ENCODE peak calls at places on chromosome 7, in five cellular contexts. M is iPS DF 6.9; V is activated naive CD4-positive, alpha-beta T cell treated with Interleukin-2 at 50 U/mL for 16 hours; K is stromal cell of bone marrow; T is amygdala. F is an unnamed sample.

GRCh38 chr7:132059141-132059540 is 502.7 kb upstream of the PODXL start:
- DNase-seq in T (no peak), K (no peak), V (no peak), M (no peak), F (no peak)

GRCh38 chr7:158431941-158432347 is 155.7 kb downstream of the PTPRN2 start:
- DNase-seq in M (no peak), K (peak; percentile 58), T (no peak), V (no peak), F (no peak)

GRCh38 chr7:151313857-151314256 is 27.8 kb upstream of the NUB1 start:
- DNase-seq in V (peak; percentile 19), M (no peak), K (peak; percentile 49), T (no peak), F (no peak)

GRCh38 chr7:41222704-41223103 is 480.2 kb downstream of the INHBA start:
- DNase-seq in M (no peak), K (no peak), T (no peak), V (no peak), F (no peak)

GRCh38 chr7:158740013-158740656 is 35.5 kb upstream of the NCAPG2 start:
- DNase-seq in T (no peak), V (no peak), K (peak; percentile 34), M (no peak), F (no peak)

GRCh38 chr7:19066109-19066508 is 51.3 kb downstream of the TWIST1 start:
- DNase-seq in V (no peak), K (no peak), M (no peak), T (no peak), F (no peak)

GRCh38 chr7:132394283-132395003 is 181.8 kb downstream of the PLXNA4 start:
- DNase-seq in M (no peak), T (no peak), K (no peak), V (no peak), F (peak; percentile 20)

GRCh38 chr7:50210706-50211115 is 93.8 kb upstream of the IKZF1 start:
- DNase-seq in K (no peak), T (no peak), M (no peak), V (no peak), F (no peak)

GRCh38 chr7:120805636-120806388 is 52.1 kb downstream of the TSPAN12 start:
- DNase-seq in M (peak; percentile 72), T (no peak), K (peak; percentile 48), V (peak; percentile 40), F (no peak)

GRCh38 chr7:46912692-46913091 is 669.2 kb downstream of the TNS3 start:
- DNase-seq in T (no peak), K (no peak), V (no peak), M (no peak), F (no peak)

GRCh38 chr7:155460926-155461613 is 3.1 kb downstream of the EN2 start:
- DNase-seq in V (no peak), M (no peak), T (no peak), K (no peak), F (no peak)

GRCh38 chr7:139889186-139889871 is 60.3 kb downstream of the TBXAS1 start:
- DNase-seq in M (no peak), T (no peak), K (peak; percentile 31), V (no peak), F (no peak)

GRCh38 chr7:51123322-51124021 is 193.1 kb downstream of the COBL start:
- DNase-seq in T (peak; percentile 17), K (peak; percentile 97), V (peak; percentile 70), M (no peak), F (no peak)

GRCh38 chr7:134589491-134589941 is 40.6 kb downstream of the AKR1B15 start:
- DNase-seq in T (no peak), M (no peak), K (no peak), V (no peak), F (no peak)

GRCh38 chr7:257647-257992 is 32.4 kb upstream of the FOXL3 start:
- DNase-seq in V (no peak), K (no peak), M (no peak), T (no peak), F (no peak)

GRCh38 chr7:151730591-151730990 is 146.3 kb downstream of the PRKAG2 start:
- DNase-seq in M (no peak), T (no peak), K (no peak), V (no peak), F (no peak)

GRCh38 chr7:33868151-33868550 is 37.2 kb upstream of the BMPER start:
- DNase-seq in T (no peak), M (no peak), K (peak; percentile 61), V (no peak), F (no peak)

GRCh38 chr7:151059362-151060112 is at the start of gene SLC4A2:
- DNase-seq in K (peak; percentile 57), T (peak; percentile 50), M (no peak), V (peak; percentile 73), F (peak; percentile 44)

GRCh38 chr7:130387628-130388403 is 7.5 kb downstream of the CPA1 start:
- DNase-seq in T (no peak), V (no peak), M (no peak), K (no peak), F (no peak)

GRCh38 chr7:113109718-113110117 is 8.6 kb downstream of the SMIM30 start:
- DNase-seq in V (no peak), T (no peak), M (no peak), K (no peak), F (no peak)

GRCh38 chr7:47937065-47937687 is 11.1 kb downstream of the PKD1L1 start:
- DNase-seq in K (no peak), M (no peak), V (no peak), T (no peak), F (no peak)